ENCODE peak calls at places on chromosomes 5 and 9, in seven cellular contexts. One of them, this sample, is unnamed.

GRCh38 chr5:127697894-127698600 is 5.1 kb upstream of the CCDC192 start:
- DNase-seq in sciatic nerve: no peak
- DNase-seq in T-helper 1 cell: no peak
- DNase-seq in CD4-positive, CD25-positive, alpha-beta regulatory T cell: no peak
- DNase-seq in amygdala: no peak
- DNase-seq in stimulated activated CD8-positive, alpha-beta memory T cell treated with anti-CD3 and anti-CD28 coated beads, Interleukin-2, amount 100 ng/mL, for 1 hour: no peak
- DNase-seq in amniotic stem cell: no peak
- DNase-seq in this sample: no peak

GRCh38 chr5:181114844-181115778 is 15.9 kb downstream of the OR2V1 start:
- DNase-seq in stimulated activated CD8-positive, alpha-beta memory T cell treated with anti-CD3 and anti-CD28 coated beads, Interleukin-2, amount 100 ng/mL, for 1 hour: no peak
- DNase-seq in amygdala: no peak
- DNase-seq in CD4-positive, CD25-positive, alpha-beta regulatory T cell: no peak
- DNase-seq in T-helper 1 cell: no peak
- DNase-seq in amniotic stem cell: no peak
- DNase-seq in sciatic nerve: no peak
- DNase-seq in this sample: no peak

GRCh38 chr9:109307380-109308240 is 13.2 kb downstream of the EPB41L4B start:
- DNase-seq in CD4-positive, CD25-positive, alpha-beta regulatory T cell: no peak
- DNase-seq in amniotic stem cell: no peak
- DNase-seq in stimulated activated CD8-positive, alpha-beta memory T cell treated with anti-CD3 and anti-CD28 coated beads, Interleukin-2, amount 100 ng/mL, for 1 hour: no peak
- DNase-seq in T-helper 1 cell: no peak
- DNase-seq in amygdala: no peak
- DNase-seq in sciatic nerve: no peak
- DNase-seq in this sample: no peak

GRCh38 chr5:177466861-177467260 is 6.6 kb downstream of the DBN1 start:
- DNase-seq in amygdala: no peak
- DNase-seq in stimulated activated CD8-positive, alpha-beta memory T cell treated with anti-CD3 and anti-CD28 coated beads, Interleukin-2, amount 100 ng/mL, for 1 hour: no peak
- DNase-seq in sciatic nerve: no peak
- DNase-seq in amniotic stem cell: no peak
- DNase-seq in CD4-positive, CD25-positive, alpha-beta regulatory T cell: no peak
- DNase-seq in T-helper 1 cell: no peak
- DNase-seq in this sample: no peak

GRCh38 chr5:92002875-92003274 is 619.8 kb upstream of the ARRDC3 start:
- DNase-seq in amniotic stem cell: no peak
- DNase-seq in sciatic nerve: no peak
- DNase-seq in amygdala: no peak
- DNase-seq in stimulated activated CD8-positive, alpha-beta memory T cell treated with anti-CD3 and anti-CD28 coated beads, Interleukin-2, amount 100 ng/mL, for 1 hour: no peak
- DNase-seq in T-helper 1 cell: no peak
- DNase-seq in CD4-positive, CD25-positive, alpha-beta regulatory T cell: no peak
- DNase-seq in this sample: no peak

GRCh38 chr5:19564036-19564435 is 424.0 kb downstream of the CDH18 start:
- DNase-seq in amygdala: no peak
- DNase-seq in amniotic stem cell: no peak
- DNase-seq in sciatic nerve: no peak
- DNase-seq in T-helper 1 cell: no peak
- DNase-seq in stimulated activated CD8-positive, alpha-beta memory T cell treated with anti-CD3 and anti-CD28 coated beads, Interleukin-2, amount 100 ng/mL, for 1 hour: no peak
- DNase-seq in CD4-positive, CD25-positive, alpha-beta regulatory T cell: no peak
- DNase-seq in this sample: no peak

GRCh38 chr5:15368835-15369234 is 131.1 kb upstream of the FBXL7 start:
- DNase-seq in stimulated activated CD8-positive, alpha-beta memory T cell treated with anti-CD3 and anti-CD28 coated beads, Interleukin-2, amount 100 ng/mL, for 1 hour: no peak
- DNase-seq in sciatic nerve: no peak
- DNase-seq in amygdala: no peak
- DNase-seq in CD4-positive, CD25-positive, alpha-beta regulatory T cell: no peak
- DNase-seq in T-helper 1 cell: no peak
- DNase-seq in amniotic stem cell: no peak
- DNase-seq in this sample: no peak

GRCh38 chr5:57007349-57007748 is 55.4 kb upstream of the MIER3 start:
- DNase-seq in sciatic nerve: no peak
- DNase-seq in CD4-positive, CD25-positive, alpha-beta regulatory T cell: no peak
- DNase-seq in T-helper 1 cell: no peak
- DNase-seq in amygdala: no peak
- DNase-seq in stimulated activated CD8-positive, alpha-beta memory T cell treated with anti-CD3 and anti-CD28 coated beads, Interleukin-2, amount 100 ng/mL, for 1 hour: no peak
- DNase-seq in amniotic stem cell: no peak
- DNase-seq in this sample: no peak

GRCh38 chr5:57986746-57987145 is 473.1 kb downstream of the PLK2 start:
- DNase-seq in amygdala: peak; percentile 28
- DNase-seq in T-helper 1 cell: no peak
- DNase-seq in sciatic nerve: no peak
- DNase-seq in amniotic stem cell: no peak
- DNase-seq in CD4-positive, CD25-positive, alpha-beta regulatory T cell: no peak
- DNase-seq in stimulated activated CD8-positive, alpha-beta memory T cell treated with anti-CD3 and anti-CD28 coated beads, Interleukin-2, amount 100 ng/mL, for 1 hour: no peak
- DNase-seq in this sample: no peak

GRCh38 chr5:174084691-174085154 is 39.2 kb downstream of the NSG2 start:
- DNase-seq in amygdala: no peak
- DNase-seq in sciatic nerve: no peak
- DNase-seq in T-helper 1 cell: no peak
- DNase-seq in amniotic stem cell: no peak
- DNase-seq in stimulated activated CD8-positive, alpha-beta memory T cell treated with anti-CD3 and anti-CD28 coated beads, Interleukin-2, amount 100 ng/mL, for 1 hour: no peak
- DNase-seq in CD4-positive, CD25-positive, alpha-beta regulatory T cell: no peak
- DNase-seq in this sample: no peak

GRCh38 chr9:120710110-120710981 is 3.9 kb downstream of the MEGF9 start:
- DNase-seq in amniotic stem cell: no peak
- DNase-seq in amygdala: no peak
- DNase-seq in stimulated activated CD8-positive, alpha-beta memory T cell treated with anti-CD3 and anti-CD28 coated beads, Interleukin-2, amount 100 ng/mL, for 1 hour: no peak
- DNase-seq in CD4-positive, CD25-positive, alpha-beta regulatory T cell: peak; percentile 50
- DNase-seq in sciatic nerve: no peak
- DNase-seq in T-helper 1 cell: no peak
- DNase-seq in this sample: peak; percentile 15

GRCh38 chr5:140175367-140176027 is 509 bp downstream of the CYSTM1 start:
- DNase-seq in amniotic stem cell: peak; percentile 22
- DNase-seq in amygdala: peak; percentile 51
- DNase-seq in sciatic nerve: peak; percentile 88
- DNase-seq in stimulated activated CD8-positive, alpha-beta memory T cell treated with anti-CD3 and anti-CD28 coated beads, Interleukin-2, amount 100 ng/mL, for 1 hour: peak; percentile 19
- DNase-seq in CD4-positive, CD25-positive, alpha-beta regulatory T cell: peak; percentile 57
- DNase-seq in T-helper 1 cell: peak; percentile 47
- DNase-seq in this sample: no peak

GRCh38 chr9:94741856-94742255 is 15.4 kb downstream of the AOPEP start:
- DNase-seq in amniotic stem cell: no peak
- DNase-seq in sciatic nerve: no peak
- DNase-seq in CD4-positive, CD25-positive, alpha-beta regulatory T cell: no peak
- DNase-seq in amygdala: no peak
- DNase-seq in stimulated activated CD8-positive, alpha-beta memory T cell treated with anti-CD3 and anti-CD28 coated beads, Interleukin-2, amount 100 ng/mL, for 1 hour: no peak
- DNase-seq in T-helper 1 cell: no peak
- DNase-seq in this sample: no peak

GRCh38 chr5:118326496-118327045 is 661.8 kb downstream of the DTWD2 start:
- DNase-seq in sciatic nerve: no peak
- DNase-seq in T-helper 1 cell: no peak
- DNase-seq in amniotic stem cell: peak; percentile 50
- DNase-seq in CD4-positive, CD25-positive, alpha-beta regulatory T cell: no peak
- DNase-seq in stimulated activated CD8-positive, alpha-beta memory T cell treated with anti-CD3 and anti-CD28 coated beads, Interleukin-2, amount 100 ng/mL, for 1 hour: no peak
- DNase-seq in amygdala: no peak
- DNase-seq in this sample: no peak

GRCh38 chr5:991472-992267 is 16.9 kb upstream of the NKD2 start:
- DNase-seq in CD4-positive, CD25-positive, alpha-beta regulatory T cell: no peak
- DNase-seq in amygdala: no peak
- DNase-seq in T-helper 1 cell: no peak
- DNase-seq in amniotic stem cell: no peak
- DNase-seq in stimulated activated CD8-positive, alpha-beta memory T cell treated with anti-CD3 and anti-CD28 coated beads, Interleukin-2, amount 100 ng/mL, for 1 hour: no peak
- DNase-seq in sciatic nerve: peak; percentile 51
- DNase-seq in this sample: no peak

GRCh38 chr9:108271646-108272349 is 584.0 kb downstream of the ACTL7B start:
- DNase-seq in amygdala: no peak
- DNase-seq in T-helper 1 cell: no peak
- DNase-seq in sciatic nerve: no peak
- DNase-seq in amniotic stem cell: peak; percentile 47
- DNase-seq in CD4-positive, CD25-positive, alpha-beta regulatory T cell: no peak
- DNase-seq in stimulated activated CD8-positive, alpha-beta memory T cell treated with anti-CD3 and anti-CD28 coated beads, Interleukin-2, amount 100 ng/mL, for 1 hour: no peak
- DNase-seq in this sample: no peak

GRCh38 chr5:93582677-93583524 is at the start of gene NR2F1:
- DNase-seq in amygdala: peak; percentile 68
- DNase-seq in stimulated activated CD8-positive, alpha-beta memory T cell treated with anti-CD3 and anti-CD28 coated beads, Interleukin-2, amount 100 ng/mL, for 1 hour: no peak
- DNase-seq in sciatic nerve: peak; percentile 91
- DNase-seq in amniotic stem cell: peak; percentile 76
- DNase-seq in T-helper 1 cell: no peak
- DNase-seq in CD4-positive, CD25-positive, alpha-beta regulatory T cell: no peak
- DNase-seq in this sample: no peak

GRCh38 chr5:124754206-124754927 is 7.9 kb upstream of the ZNF608 start:
- DNase-seq in stimulated activated CD8-positive, alpha-beta memory T cell treated with anti-CD3 and anti-CD28 coated beads, Interleukin-2, amount 100 ng/mL, for 1 hour: no peak
- DNase-seq in amygdala: no peak
- DNase-seq in CD4-positive, CD25-positive, alpha-beta regulatory T cell: no peak
- DNase-seq in T-helper 1 cell: no peak
- DNase-seq in amniotic stem cell: no peak
- DNase-seq in sciatic nerve: no peak
- DNase-seq in this sample: no peak

GRCh38 chr5:25060575-25060974 is 415.8 kb upstream of the CDH10 start:
- DNase-seq in CD4-positive, CD25-positive, alpha-beta regulatory T cell: no peak
- DNase-seq in amniotic stem cell: no peak
- DNase-seq in amygdala: no peak
- DNase-seq in T-helper 1 cell: no peak
- DNase-seq in stimulated activated CD8-positive, alpha-beta memory T cell treated with anti-CD3 and anti-CD28 coated beads, Interleukin-2, amount 100 ng/mL, for 1 hour: no peak
- DNase-seq in sciatic nerve: no peak
- DNase-seq in this sample: no peak

GRCh38 chr5:74384851-74385250 is 255.7 kb downstream of the ENC1 start:
- DNase-seq in amygdala: no peak
- DNase-seq in stimulated activated CD8-positive, alpha-beta memory T cell treated with anti-CD3 and anti-CD28 coated beads, Interleukin-2, amount 100 ng/mL, for 1 hour: no peak
- DNase-seq in amniotic stem cell: no peak
- DNase-seq in CD4-positive, CD25-positive, alpha-beta regulatory T cell: no peak
- DNase-seq in T-helper 1 cell: no peak
- DNase-seq in sciatic nerve: no peak
- DNase-seq in this sample: no peak

GRCh38 chr5:54997081-54997480 is 11.7 kb upstream of the ESM1 start:
- DNase-seq in T-helper 1 cell: no peak
- DNase-seq in amniotic stem cell: no peak
- DNase-seq in CD4-positive, CD25-positive, alpha-beta regulatory T cell: no peak
- DNase-seq in sciatic nerve: no peak
- DNase-seq in stimulated activated CD8-positive, alpha-beta memory T cell treated with anti-CD3 and anti-CD28 coated beads, Interleukin-2, amount 100 ng/mL, for 1 hour: no peak
- DNase-seq in amygdala: no peak
- DNase-seq in this sample: no peak

GRCh38 chr9:129751841-129752801 is 721 bp downstream of the PTGES start:
- DNase-seq in amniotic stem cell: no peak
- DNase-seq in stimulated activated CD8-positive, alpha-beta memory T cell treated with anti-CD3 and anti-CD28 coated beads, Interleukin-2, amount 100 ng/mL, for 1 hour: no peak
- DNase-seq in amygdala: no peak
- DNase-seq in CD4-positive, CD25-positive, alpha-beta regulatory T cell: no peak
- DNase-seq in T-helper 1 cell: no peak
- DNase-seq in sciatic nerve: no peak
- DNase-seq in this sample: no peak

GRCh38 chr9:137349471-137350033 is 47.5 kb upstream of the NRARP start:
- DNase-seq in amygdala: no peak
- DNase-seq in sciatic nerve: no peak
- DNase-seq in CD4-positive, CD25-positive, alpha-beta regulatory T cell: no peak
- DNase-seq in T-helper 1 cell: no peak
- DNase-seq in amniotic stem cell: no peak
- DNase-seq in stimulated activated CD8-positive, alpha-beta memory T cell treated with anti-CD3 and anti-CD28 coated beads, Interleukin-2, amount 100 ng/mL, for 1 hour: no peak
- DNase-seq in this sample: no peak

GRCh38 chr5:121695307-121695706 is 156.4 kb upstream of the FTMT start:
- DNase-seq in amniotic stem cell: no peak
- DNase-seq in amygdala: no peak
- DNase-seq in stimulated activated CD8-positive, alpha-beta memory T cell treated with anti-CD3 and anti-CD28 coated beads, Interleukin-2, amount 100 ng/mL, for 1 hour: no peak
- DNase-seq in sciatic nerve: no peak
- DNase-seq in CD4-positive, CD25-positive, alpha-beta regulatory T cell: no peak
- DNase-seq in T-helper 1 cell: no peak
- DNase-seq in this sample: no peak

GRCh38 chr9:88660611-88661010 is 125.6 kb downstream of the NXNL2 start:
- DNase-seq in sciatic nerve: no peak
- DNase-seq in amniotic stem cell: no peak
- DNase-seq in CD4-positive, CD25-positive, alpha-beta regulatory T cell: no peak
- DNase-seq in T-helper 1 cell: no peak
- DNase-seq in amygdala: no peak
- DNase-seq in stimulated activated CD8-positive, alpha-beta memory T cell treated with anti-CD3 and anti-CD28 coated beads, Interleukin-2, amount 100 ng/mL, for 1 hour: no peak
- DNase-seq in this sample: no peak

This sample was measured in SIG-M5.